ENCODE peak calls at places on chromosomes 16 and 17, in seven cellular contexts. One of them, this sample, is unnamed.

GRCh38 chr16:55942821-55943220 is 67.6 kb upstream of the CES5A start:
- DNase-seq in IMR-90: no peak
- DNase-seq in SK-N-SH: no peak
- DNase-seq in A549: no peak
- DNase-seq in GM12878: no peak
- DNase-seq in HepG2: no peak
- DNase-seq in H1: no peak
- DNase-seq in this sample: no peak

GRCh38 chr16:3781421-3781820 is 64.1 kb upstream of the TRAP1 start:
- DNase-seq in IMR-90: no peak
- DNase-seq in SK-N-SH: no peak
- DNase-seq in A549: no peak
- DNase-seq in GM12878: no peak
- DNase-seq in HepG2: no peak
- DNase-seq in H1: no peak
- DNase-seq in this sample: no peak

GRCh38 chr17:9350083-9350482 is 225.5 kb downstream of the STX8 start:
- DNase-seq in IMR-90: peak
- DNase-seq in SK-N-SH: no peak
- DNase-seq in A549: no peak
- DNase-seq in GM12878: no peak
- DNase-seq in HepG2: peak
- DNase-seq in H1: no peak
- DNase-seq in this sample: peak

GRCh38 chr17:39099686-39100293 is 51.6 kb downstream of the PLXDC1 start:
- DNase-seq in IMR-90: peak
- DNase-seq in SK-N-SH: no peak
- DNase-seq in A549: no peak
- DNase-seq in GM12878: no peak
- DNase-seq in HepG2: no peak
- DNase-seq in H1: no peak
- DNase-seq in this sample: no peak

GRCh38 chr17:47423406-47424295 is 99.9 kb downstream of the EFCAB13 start:
- DNase-seq in IMR-90: no peak
- DNase-seq in SK-N-SH: peak
- DNase-seq in A549: peak
- DNase-seq in GM12878: no peak
- DNase-seq in HepG2: no peak
- DNase-seq in H1: peak
- DNase-seq in this sample: no peak

GRCh38 chr16:73298562-73298961 is 250.6 kb upstream of the ZFHX3 start:
- DNase-seq in IMR-90: peak
- DNase-seq in SK-N-SH: no peak
- DNase-seq in A549: no peak
- DNase-seq in GM12878: no peak
- DNase-seq in HepG2: peak
- DNase-seq in H1: no peak
- DNase-seq in this sample: no peak

GRCh38 chr16:81476732-81477131 is 32.1 kb downstream of the CMIP start:
- DNase-seq in IMR-90: no peak
- DNase-seq in SK-N-SH: no peak
- DNase-seq in A549: no peak
- DNase-seq in GM12878: no peak
- DNase-seq in HepG2: no peak
- DNase-seq in H1: no peak
- DNase-seq in this sample: no peak

GRCh38 chr16:67526149-67526732 is 2.4 kb upstream of the RIPOR1 start:
- DNase-seq in IMR-90: peak
- DNase-seq in SK-N-SH: no peak
- DNase-seq in A549: no peak
- DNase-seq in GM12878: no peak
- DNase-seq in HepG2: no peak
- DNase-seq in H1: no peak
- DNase-seq in this sample: no peak

GRCh38 chr17:53949473-53950090 is 126.9 kb downstream of the KIF2B start:
- DNase-seq in IMR-90: no peak
- DNase-seq in SK-N-SH: no peak
- DNase-seq in A549: no peak
- DNase-seq in GM12878: no peak
- DNase-seq in HepG2: no peak
- DNase-seq in H1: no peak
- DNase-seq in this sample: no peak

GRCh38 chr17:17647521-17648178 is 33.6 kb upstream of the RAI1 start:
- DNase-seq in IMR-90: no peak
- DNase-seq in SK-N-SH: no peak
- DNase-seq in A549: no peak
- DNase-seq in GM12878: no peak
- DNase-seq in HepG2: no peak
- DNase-seq in H1: no peak
- DNase-seq in this sample: no peak

GRCh38 chr17:69961488-69962145 is 113.4 kb upstream of the KCNJ16 start:
- DNase-seq in IMR-90: peak
- DNase-seq in SK-N-SH: no peak
- DNase-seq in A549: peak
- DNase-seq in GM12878: no peak
- DNase-seq in HepG2: no peak
- DNase-seq in H1: peak
- DNase-seq in this sample: no peak

GRCh38 chr16:57667526-57668258 is 414 bp upstream of the ADGRG3 start:
- DNase-seq in IMR-90: peak
- DNase-seq in SK-N-SH: peak
- DNase-seq in A549: no peak
- DNase-seq in GM12878: no peak
- DNase-seq in HepG2: peak
- DNase-seq in H1: peak
- DNase-seq in this sample: no peak

GRCh38 chr16:73047536-73048291 is at the start of gene ZFHX3:
- DNase-seq in IMR-90: peak
- DNase-seq in SK-N-SH: peak
- DNase-seq in A549: no peak
- DNase-seq in GM12878: no peak
- DNase-seq in HepG2: peak
- DNase-seq in H1: peak
- DNase-seq in this sample: no peak

GRCh38 chr16:72561-73537 is at the start of gene RHBDF1:
- DNase-seq in IMR-90: peak
- DNase-seq in SK-N-SH: peak
- DNase-seq in A549: peak
- DNase-seq in GM12878: no peak
- DNase-seq in HepG2: no peak
- DNase-seq in H1: peak
- DNase-seq in this sample: no peak

GRCh38 chr17:82603981-82604448 is 44.2 kb downstream of the WDR45B start:
- DNase-seq in IMR-90: peak
- DNase-seq in SK-N-SH: peak
- DNase-seq in A549: no peak
- DNase-seq in GM12878: no peak
- DNase-seq in HepG2: no peak
- DNase-seq in H1: no peak
- DNase-seq in this sample: no peak

GRCh38 chr17:82698974-82699442 is 510 bp upstream of the RAB40B start:
- DNase-seq in IMR-90: no peak
- DNase-seq in SK-N-SH: no peak
- DNase-seq in A549: no peak
- DNase-seq in GM12878: no peak
- DNase-seq in HepG2: no peak
- DNase-seq in H1: no peak
- DNase-seq in this sample: no peak

GRCh38 chr16:49000594-49000993 is 281.0 kb downstream of the CBLN1 start:
- DNase-seq in IMR-90: no peak
- DNase-seq in SK-N-SH: no peak
- DNase-seq in A549: no peak
- DNase-seq in GM12878: no peak
- DNase-seq in HepG2: no peak
- DNase-seq in H1: no peak
- DNase-seq in this sample: peak

GRCh38 chr17:4980644-4981216 is 6.7 kb downstream of the CAMTA2 start:
- DNase-seq in IMR-90: peak
- DNase-seq in SK-N-SH: peak
- DNase-seq in A549: peak
- DNase-seq in GM12878: no peak
- DNase-seq in HepG2: peak
- DNase-seq in H1: peak
- DNase-seq in this sample: no peak

GRCh38 chr16:715448-716249 is 731 bp downstream of the METRN start:
- DNase-seq in IMR-90: no peak
- DNase-seq in SK-N-SH: peak
- DNase-seq in A549: no peak
- DNase-seq in GM12878: no peak
- DNase-seq in HepG2: no peak
- DNase-seq in H1: no peak
- DNase-seq in this sample: no peak

GRCh38 chr16:69590590-69590989 is 24.8 kb downstream of the NFAT5 start:
- DNase-seq in IMR-90: no peak
- DNase-seq in SK-N-SH: no peak
- DNase-seq in A549: no peak
- DNase-seq in GM12878: no peak
- DNase-seq in HepG2: no peak
- DNase-seq in H1: no peak
- DNase-seq in this sample: no peak

GRCh38 chr16:65667013-65667578 is 545.2 kb upstream of the CDH11 start:
- DNase-seq in IMR-90: peak
- DNase-seq in SK-N-SH: no peak
- DNase-seq in A549: no peak
- DNase-seq in GM12878: no peak
- DNase-seq in HepG2: peak
- DNase-seq in H1: no peak
- DNase-seq in this sample: no peak

GRCh38 chr17:16091773-16092172 is 92.1 kb downstream of the TTC19 start:
- DNase-seq in IMR-90: no peak
- DNase-seq in SK-N-SH: no peak
- DNase-seq in A549: no peak
- DNase-seq in GM12878: no peak
- DNase-seq in HepG2: no peak
- DNase-seq in H1: no peak
- DNase-seq in this sample: no peak

GRCh38 chr17:71987634-71988033 is 133.2 kb upstream of the SOX9 start:
- DNase-seq in IMR-90: peak
- DNase-seq in SK-N-SH: no peak
- DNase-seq in A549: no peak
- DNase-seq in GM12878: no peak
- DNase-seq in HepG2: no peak
- DNase-seq in H1: no peak
- DNase-seq in this sample: no peak

DNA sequence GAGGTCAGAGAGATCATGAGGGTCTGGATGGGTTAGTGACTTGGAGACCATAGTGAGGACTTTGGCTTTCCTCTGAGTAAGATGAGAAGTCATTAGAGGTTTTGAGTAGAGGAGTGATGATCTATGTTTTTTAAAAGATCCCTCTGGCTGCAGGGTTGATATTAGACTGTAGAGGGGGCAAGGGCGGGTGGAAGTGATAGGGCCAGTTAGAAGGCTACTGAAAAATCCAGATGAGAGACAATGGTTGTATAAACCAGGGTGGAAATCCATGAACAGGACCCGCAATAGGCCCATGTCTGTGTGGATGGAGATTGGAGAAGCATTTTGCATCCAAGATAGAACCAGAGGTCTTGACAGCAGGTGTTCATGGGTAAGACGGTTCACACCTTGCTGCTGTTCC is 9.8 kb downstream of the ITGAL start:
- DNase-seq in IMR-90: no peak
- DNase-seq in SK-N-SH: no peak
- DNase-seq in A549: peak
- DNase-seq in GM12878: no peak
- DNase-seq in HepG2: no peak
- DNase-seq in H1: no peak
- DNase-seq in this sample: peak
- TF ChIP-seq RAD21 in IMR-90: no peak
- TF ChIP-seq RAD21 in SK-N-SH: no peak
- TF ChIP-seq RAD21 in A549: peak
- TF ChIP-seq RAD21 in GM12878: peak
- TF ChIP-seq RAD21 in HepG2: peak
- TF ChIP-seq RAD21 in H1: no peak
- TF ChIP-seq RAD21 in this sample: peak

GRCh38 chr16:17775061-17775460 is 304.3 kb upstream of the XYLT1 start:
- DNase-seq in IMR-90: no peak
- DNase-seq in SK-N-SH: no peak
- DNase-seq in A549: no peak
- DNase-seq in GM12878: no peak
- DNase-seq in HepG2: no peak
- DNase-seq in H1: no peak
- DNase-seq in this sample: no peak

GRCh38 chr16:17776888-17777287 is 306.1 kb upstream of the XYLT1 start:
- DNase-seq in IMR-90: no peak
- DNase-seq in SK-N-SH: no peak
- DNase-seq in A549: no peak
- DNase-seq in GM12878: no peak
- DNase-seq in HepG2: no peak
- DNase-seq in H1: no peak
- DNase-seq in this sample: no peak

GRCh38 chr16:17780181-17780580 is 309.4 kb upstream of the XYLT1 start:
- DNase-seq in IMR-90: peak
- DNase-seq in SK-N-SH: no peak
- DNase-seq in A549: no peak
- DNase-seq in GM12878: no peak
- DNase-seq in HepG2: no peak
- DNase-seq in H1: no peak
- DNase-seq in this sample: no peak

GRCh38 chr16:17776465-17776864 is 305.7 kb upstream of the XYLT1 start:
- DNase-seq in IMR-90: no peak
- DNase-seq in SK-N-SH: no peak
- DNase-seq in A549: no peak
- DNase-seq in GM12878: no peak
- DNase-seq in HepG2: no peak
- DNase-seq in H1: no peak
- DNase-seq in this sample: no peak

DNA sequence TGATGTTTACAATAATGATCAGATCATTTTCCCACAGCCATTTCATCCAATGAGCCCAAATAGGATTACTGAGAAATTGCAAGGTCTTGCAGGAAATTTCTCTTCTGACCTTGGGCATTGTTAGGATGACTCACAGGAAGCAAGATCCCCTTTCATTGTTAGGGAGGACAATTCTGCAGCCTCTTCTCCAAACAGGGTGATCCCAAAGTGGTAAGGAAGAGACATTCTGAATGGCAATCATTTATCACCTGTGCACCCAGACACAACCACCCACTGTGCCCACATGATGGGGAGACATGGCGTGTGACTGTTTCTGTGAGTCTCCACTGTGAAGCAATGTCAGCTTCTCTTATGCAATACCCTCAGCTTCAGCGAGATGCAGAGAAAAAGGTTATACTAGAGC is 306.7 kb upstream of the XYLT1 start:
- DNase-seq in IMR-90: peak
- DNase-seq in SK-N-SH: no peak
- DNase-seq in A549: no peak
- DNase-seq in GM12878: no peak
- DNase-seq in HepG2: peak
- DNase-seq in H1: no peak
- DNase-seq in this sample: no peak
- TF ChIP-seq RAD21 in IMR-90: no peak
- TF ChIP-seq RAD21 in SK-N-SH: no peak
- TF ChIP-seq RAD21 in A549: no peak
- TF ChIP-seq RAD21 in GM12878: no peak
- TF ChIP-seq RAD21 in HepG2: no peak
- TF ChIP-seq RAD21 in H1: no peak
- TF ChIP-seq RAD21 in this sample: no peak

GRCh38 chr17:31048780-31049179 is 46.0 kb upstream of the NF1 start:
- DNase-seq in IMR-90: peak
- DNase-seq in SK-N-SH: no peak
- DNase-seq in A549: no peak
- DNase-seq in GM12878: no peak
- DNase-seq in HepG2: no peak
- DNase-seq in H1: no peak
- DNase-seq in this sample: no peak
- TF ChIP-seq RAD21 in IMR-90: no peak
- TF ChIP-seq RAD21 in SK-N-SH: no peak
- TF ChIP-seq RAD21 in A549: no peak
- TF ChIP-seq RAD21 in GM12878: no peak
- TF ChIP-seq RAD21 in HepG2: no peak
- TF ChIP-seq RAD21 in H1: no peak
- TF ChIP-seq RAD21 in this sample: no peak

GRCh38 chr16:88349903-88350900 is 32.6 kb upstream of the ZNF469 start:
- DNase-seq in IMR-90: no peak
- DNase-seq in SK-N-SH: peak
- DNase-seq in A549: no peak
- DNase-seq in GM12878: no peak
- DNase-seq in HepG2: no peak
- DNase-seq in H1: no peak
- DNase-seq in this sample: no peak
- TF ChIP-seq RAD21 in IMR-90: no peak
- TF ChIP-seq RAD21 in SK-N-SH: no peak
- TF ChIP-seq RAD21 in A549: no peak
- TF ChIP-seq RAD21 in GM12878: no peak
- TF ChIP-seq RAD21 in HepG2: no peak
- TF ChIP-seq RAD21 in H1: no peak
- TF ChIP-seq RAD21 in this sample: no peak

This sample was measured in HCT116.